ENCODE peak calls at places on chromosomes 16 and 17, in seven cellular contexts. One of them, this sample, is unnamed.

GRCh38 chr17:77489898-77490265 is 349.1 kb downstream of the SEC14L1 start:
- DNase-seq in SK-N-SH: no peak
- DNase-seq in GM12892: no peak
- DNase-seq in GM12878: no peak
- DNase-seq in HepG2: no peak
- DNase-seq in H1: no peak
- DNase-seq in K562: no peak
- DNase-seq in this sample: no peak

GRCh38 chr17:30788918-30789317 is 35.6 kb downstream of the CRLF3 start:
- DNase-seq in GM12878: no peak
- DNase-seq in GM12892: no peak
- DNase-seq in SK-N-SH: no peak
- DNase-seq in H1: no peak
- DNase-seq in HepG2: no peak
- DNase-seq in K562: no peak
- DNase-seq in this sample: no peak

GRCh38 chr16:56983211-56983751 is 6.1 kb upstream of the NLRC5 start:
- DNase-seq in K562: no peak
- DNase-seq in GM12892: no peak
- DNase-seq in GM12878: no peak
- DNase-seq in SK-N-SH: no peak
- DNase-seq in H1: no peak
- DNase-seq in HepG2: no peak
- DNase-seq in this sample: no peak

GRCh38 chr17:32264140-32264799 is 1.4 kb upstream of the RHBDL3 start:
- DNase-seq in SK-N-SH: no peak
- DNase-seq in GM12878: no peak
- DNase-seq in K562: no peak
- DNase-seq in H1: no peak
- DNase-seq in GM12892: no peak
- DNase-seq in HepG2: no peak
- DNase-seq in this sample: no peak

GRCh38 chr17:30340957-30341356 is 7.1 kb upstream of the TMIGD1 start:
- DNase-seq in SK-N-SH: no peak
- DNase-seq in K562: no peak
- DNase-seq in HepG2: no peak
- DNase-seq in GM12892: no peak
- DNase-seq in GM12878: no peak
- DNase-seq in H1: no peak
- DNase-seq in this sample: no peak

GRCh38 chr16:27432600-27432957 is 30.6 kb downstream of the IL21R start:
- DNase-seq in K562: no peak
- DNase-seq in SK-N-SH: no peak
- DNase-seq in H1: no peak
- DNase-seq in GM12892: no peak
- DNase-seq in GM12878: no peak
- DNase-seq in HepG2: no peak
- DNase-seq in this sample: no peak

GRCh38 chr17:17345686-17346427 is 42.7 kb downstream of the NT5M start:
- DNase-seq in GM12892: peak; percentile 10
- DNase-seq in K562: no peak
- DNase-seq in H1: peak; percentile 23
- DNase-seq in SK-N-SH: no peak
- DNase-seq in GM12878: no peak
- DNase-seq in HepG2: no peak
- DNase-seq in this sample: no peak

GRCh38 chr17:41351177-41351576 is 549 bp upstream of the KRT33A start:
- DNase-seq in HepG2: no peak
- DNase-seq in SK-N-SH: no peak
- DNase-seq in H1: no peak
- DNase-seq in K562: no peak
- DNase-seq in GM12878: no peak
- DNase-seq in GM12892: no peak
- DNase-seq in this sample: no peak

GRCh38 chr17:1834378-1835149 is 4.8 kb downstream of the RPA1 start:
- DNase-seq in SK-N-SH: no peak
- DNase-seq in GM12878: peak; percentile 96
- DNase-seq in K562: no peak
- DNase-seq in H1: no peak
- DNase-seq in HepG2: no peak
- DNase-seq in GM12892: peak; percentile 31
- DNase-seq in this sample: peak; percentile 52

GRCh38 chr17:68829211-68829610 is 126.0 kb downstream of the ABCA8 start:
- DNase-seq in GM12878: no peak
- DNase-seq in K562: no peak
- DNase-seq in GM12892: no peak
- DNase-seq in H1: no peak
- DNase-seq in HepG2: no peak
- DNase-seq in SK-N-SH: no peak
- DNase-seq in this sample: no peak

GRCh38 chr17:2511138-2511461 is 588 bp downstream of the METTL16 start:
- DNase-seq in HepG2: no peak
- DNase-seq in GM12892: no peak
- DNase-seq in SK-N-SH: no peak
- DNase-seq in H1: no peak
- DNase-seq in K562: no peak
- DNase-seq in GM12878: no peak
- DNase-seq in this sample: no peak

GRCh38 chr16:69306031-69306430 is 5.1 kb upstream of the VPS4A start:
- DNase-seq in K562: no peak
- DNase-seq in SK-N-SH: no peak
- DNase-seq in HepG2: no peak
- DNase-seq in GM12892: no peak
- DNase-seq in GM12878: no peak
- DNase-seq in H1: no peak
- DNase-seq in this sample: no peak

GRCh38 chr17:21345236-21345635 is 30.9 kb upstream of the KCNJ12 start:
- DNase-seq in GM12892: no peak
- DNase-seq in HepG2: no peak
- DNase-seq in GM12878: no peak
- DNase-seq in SK-N-SH: peak; percentile 52
- DNase-seq in K562: no peak
- DNase-seq in H1: no peak
- DNase-seq in this sample: no peak

GRCh38 chr16:711548-712320 is 3.2 kb upstream of the METRN start:
- DNase-seq in GM12878: no peak
- DNase-seq in HepG2: no peak
- DNase-seq in GM12892: peak; percentile 98
- DNase-seq in SK-N-SH: peak; percentile 93
- DNase-seq in H1: peak; percentile 95
- DNase-seq in K562: peak; percentile 74
- DNase-seq in this sample: peak; percentile 95

GRCh38 chr16:78609542-78610253 is 510.2 kb downstream of the WWOX start:
- DNase-seq in SK-N-SH: peak; percentile 18
- DNase-seq in GM12892: no peak
- DNase-seq in K562: no peak
- DNase-seq in H1: no peak
- DNase-seq in HepG2: peak; percentile 21
- DNase-seq in GM12878: no peak
- DNase-seq in this sample: no peak

GRCh38 chr17:42405963-42406495 is 17.0 kb downstream of the CAVIN1 start:
- DNase-seq in GM12878: no peak
- DNase-seq in H1: peak; percentile 96
- DNase-seq in GM12892: peak; percentile 64
- DNase-seq in HepG2: peak; percentile 63
- DNase-seq in K562: peak; percentile 67
- DNase-seq in SK-N-SH: peak; percentile 89
- DNase-seq in this sample: peak; percentile 70

GRCh38 chr17:19370493-19370960 is 7.8 kb upstream of the MAPK7 start:
- DNase-seq in HepG2: no peak
- DNase-seq in SK-N-SH: no peak
- DNase-seq in K562: no peak
- DNase-seq in GM12878: no peak
- DNase-seq in H1: no peak
- DNase-seq in GM12892: peak; percentile 52
- DNase-seq in this sample: no peak
- TF ChIP-seq TAF1 in HepG2: no peak
- TF ChIP-seq TAF1 in SK-N-SH: no peak
- TF ChIP-seq TAF1 in K562: no peak
- TF ChIP-seq TAF1 in GM12878: no peak
- TF ChIP-seq TAF1 in H1: no peak
- TF ChIP-seq TAF1 in GM12892: no peak
- TF ChIP-seq TAF1 in this sample: no peak

DNA sequence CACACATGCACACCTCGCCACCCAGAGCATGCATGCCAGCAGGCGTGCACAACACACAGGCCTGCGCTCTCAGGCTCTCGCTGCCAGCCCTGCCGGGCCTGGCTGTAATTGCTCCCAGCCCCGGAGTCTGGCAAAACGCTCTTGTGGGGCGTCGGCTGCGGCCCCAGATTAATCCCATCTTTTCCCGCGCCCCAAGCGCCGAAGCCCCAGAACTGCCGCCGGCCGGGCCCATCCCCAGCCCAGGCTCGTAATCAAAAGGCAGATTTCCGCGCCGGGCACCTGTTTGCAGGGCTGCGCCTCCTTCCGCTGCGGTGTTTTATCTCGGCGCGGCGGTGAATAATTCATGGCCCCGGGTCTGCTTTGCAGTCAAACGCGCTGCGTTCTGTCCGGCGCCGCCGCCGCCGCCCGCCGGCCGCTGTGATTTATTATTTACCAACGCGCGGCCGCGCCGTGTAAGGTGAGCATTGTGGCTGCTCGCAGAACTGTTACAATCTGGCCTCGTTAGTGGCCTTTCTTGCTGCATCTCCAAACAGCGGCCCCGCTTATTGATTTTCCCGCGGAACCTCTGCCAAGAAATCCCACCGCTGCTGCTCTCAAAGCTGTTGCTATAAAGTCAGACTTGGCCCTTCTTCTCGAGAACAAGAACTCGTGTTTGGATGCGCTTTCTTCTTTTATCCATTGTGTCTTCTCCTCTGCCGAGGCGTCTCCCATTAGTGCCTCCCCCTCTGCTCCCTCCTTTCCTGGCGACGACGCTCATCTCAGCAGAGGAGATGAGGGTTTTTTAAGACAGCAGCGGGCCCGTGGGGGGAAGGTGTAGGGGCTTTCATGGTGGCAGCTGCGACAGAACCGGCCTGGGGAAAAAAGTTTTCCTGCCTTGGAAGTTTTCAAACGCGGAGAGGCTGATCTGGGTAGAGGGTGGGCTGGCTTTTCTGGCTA is 126.2 kb downstream of the IRX5 start:
- DNase-seq in H1: peak; percentile 82
- DNase-seq in K562: no peak
- DNase-seq in GM12892: no peak
- DNase-seq in SK-N-SH: peak; percentile 87
- DNase-seq in HepG2: no peak
- DNase-seq in GM12878: no peak
- DNase-seq in this sample: no peak
- TF ChIP-seq TAF1 in H1: no peak
- TF ChIP-seq TAF1 in K562: no peak
- TF ChIP-seq TAF1 in GM12892: no peak
- TF ChIP-seq TAF1 in SK-N-SH: no peak
- TF ChIP-seq TAF1 in HepG2: no peak
- TF ChIP-seq TAF1 in GM12878: no peak
- TF ChIP-seq TAF1 in this sample: no peak

GRCh38 chr17:19708431-19709175 is 7.8 kb downstream of the SLC47A2 start:
- DNase-seq in SK-N-SH: no peak
- DNase-seq in GM12878: no peak
- DNase-seq in H1: peak; percentile 38
- DNase-seq in HepG2: no peak
- DNase-seq in K562: no peak
- DNase-seq in GM12892: no peak
- DNase-seq in this sample: no peak
- TF ChIP-seq TAF1 in SK-N-SH: no peak
- TF ChIP-seq TAF1 in GM12878: no peak
- TF ChIP-seq TAF1 in H1: no peak
- TF ChIP-seq TAF1 in HepG2: no peak
- TF ChIP-seq TAF1 in K562: no peak
- TF ChIP-seq TAF1 in GM12892: no peak
- TF ChIP-seq TAF1 in this sample: no peak

DNA sequence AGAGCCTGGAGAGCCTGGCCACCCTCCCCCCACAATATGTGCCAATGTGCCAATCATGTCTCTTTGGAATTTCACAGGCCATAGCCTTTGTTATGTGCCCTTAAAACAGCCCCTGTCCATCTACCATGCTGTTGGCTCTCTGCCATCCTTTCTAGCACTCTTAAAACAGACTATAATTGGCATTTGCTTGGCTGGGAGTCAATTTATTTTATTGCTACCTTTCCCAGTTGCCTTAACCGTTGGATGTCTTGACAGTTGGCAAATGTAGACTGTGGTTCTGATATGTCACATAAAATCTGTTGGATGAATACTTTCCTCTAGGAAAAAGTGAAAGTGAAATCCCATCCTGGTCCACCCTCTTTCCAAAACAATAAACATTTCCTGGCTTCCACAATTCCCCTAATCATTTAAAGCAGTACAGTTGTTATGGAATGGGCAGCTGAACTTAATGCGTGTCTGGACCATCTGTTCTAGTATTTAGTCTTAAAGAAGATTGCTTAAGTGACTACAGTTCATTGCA is 394.0 kb downstream of the KCNJ2 start:
- DNase-seq in SK-N-SH: no peak
- DNase-seq in GM12878: no peak
- DNase-seq in GM12892: no peak
- DNase-seq in H1: no peak
- DNase-seq in HepG2: no peak
- DNase-seq in K562: no peak
- DNase-seq in this sample: no peak
- TF ChIP-seq TAF1 in SK-N-SH: no peak
- TF ChIP-seq TAF1 in GM12878: no peak
- TF ChIP-seq TAF1 in GM12892: no peak
- TF ChIP-seq TAF1 in H1: no peak
- TF ChIP-seq TAF1 in HepG2: no peak
- TF ChIP-seq TAF1 in K562: no peak
- TF ChIP-seq TAF1 in this sample: no peak

DNA sequence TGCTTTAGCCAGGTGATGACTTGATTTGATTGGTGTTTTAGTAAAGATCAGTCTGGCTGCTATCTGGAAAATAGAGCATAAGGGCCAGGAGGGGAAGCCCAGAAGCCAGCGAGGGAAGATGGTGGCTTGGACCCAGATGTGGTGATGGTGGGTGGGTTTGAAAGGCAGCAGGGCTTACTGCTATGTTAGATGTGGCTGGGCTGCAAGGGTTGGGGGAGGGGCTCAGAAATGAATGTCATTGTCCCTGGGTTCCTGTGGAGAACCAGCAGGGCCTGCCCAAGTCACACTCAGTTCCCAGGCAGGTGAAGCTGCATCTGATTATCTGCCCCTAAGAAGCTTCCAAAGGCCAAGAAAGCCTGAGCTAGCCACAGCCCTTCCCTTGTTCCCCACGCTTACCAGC is 71.7 kb upstream of the BRD7 start:
- DNase-seq in K562: no peak
- DNase-seq in GM12892: no peak
- DNase-seq in H1: no peak
- DNase-seq in GM12878: no peak
- DNase-seq in SK-N-SH: no peak
- DNase-seq in HepG2: no peak
- DNase-seq in this sample: no peak
- TF ChIP-seq TAF1 in K562: no peak
- TF ChIP-seq TAF1 in GM12892: no peak
- TF ChIP-seq TAF1 in H1: no peak
- TF ChIP-seq TAF1 in GM12878: no peak
- TF ChIP-seq TAF1 in SK-N-SH: no peak
- TF ChIP-seq TAF1 in HepG2: no peak
- TF ChIP-seq TAF1 in this sample: no peak

DNA sequence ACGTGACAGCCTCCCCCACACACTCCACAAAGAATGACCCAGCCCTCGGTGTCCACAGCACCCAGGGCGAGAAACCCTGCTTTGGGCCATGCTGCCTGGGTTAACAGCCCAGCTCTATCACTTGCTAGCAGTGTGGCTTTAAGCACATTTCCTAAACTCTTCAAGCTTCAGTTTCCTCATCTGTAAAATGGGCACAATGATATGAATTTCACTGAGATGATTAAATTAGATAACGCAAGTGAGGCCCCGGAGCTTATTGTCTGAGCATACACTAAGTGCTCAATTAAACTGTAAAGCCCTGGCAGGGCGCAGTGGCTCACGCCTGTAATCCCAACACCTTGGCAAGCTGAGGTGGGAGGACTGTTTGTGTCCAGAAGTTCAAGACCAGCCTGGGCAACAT is 79.4 kb downstream of the LITAF start:
- DNase-seq in HepG2: no peak
- DNase-seq in SK-N-SH: no peak
- DNase-seq in H1: no peak
- DNase-seq in GM12878: no peak
- DNase-seq in K562: no peak
- DNase-seq in GM12892: no peak
- DNase-seq in this sample: no peak
- TF ChIP-seq TAF1 in HepG2: no peak
- TF ChIP-seq TAF1 in SK-N-SH: no peak
- TF ChIP-seq TAF1 in H1: no peak
- TF ChIP-seq TAF1 in GM12878: no peak
- TF ChIP-seq TAF1 in K562: no peak
- TF ChIP-seq TAF1 in GM12892: no peak
- TF ChIP-seq TAF1 in this sample: no peak